ENCODE peak calls at places on chromosomes 11 and 22, in nine cellular contexts. I is Kasumi-1, J is IMR-90, Y is right lobe of liver, C is skeletal muscle cell, X is astrocyte of the spinal cord, L is AG04449, P is epithelial cell of esophagus, Q is AG04450. V is an unnamed sample.

GRCh38 chr11:44270403-44271192 is 39.3 kb downstream of the ALX4 start:
- DNase-seq in I (no peak), J (no peak), C (no peak), Q (no peak), Y (no peak), X (no peak), P (no peak), L (no peak), V (no peak)

GRCh38 chr22:37163618-37164534 is 14.2 kb upstream of the IL2RB start:
- DNase-seq in Y (no peak), Q (no peak), X (no peak), I (no peak), C (no peak), J (no peak), L (no peak), P (no peak), V (no peak)

GRCh38 chr11:93081694-93082093 is 112.2 kb downstream of the MTNR1B start:
- DNase-seq in P (no peak), I (no peak), Y (no peak), X (no peak), Q (no peak), J (no peak), L (no peak), C (no peak), V (no peak)

GRCh38 chr11:35147273-35147672 is 8.3 kb downstream of the CD44 start:
- DNase-seq in C (no peak), L (no peak), P (no peak), J (no peak), Y (no peak), X (peak), Q (no peak), I (no peak), V (no peak)

GRCh38 chr22:29517215-29517908 is 36.2 kb downstream of the THOC5 start:
- DNase-seq in L (no peak), C (no peak), X (no peak), J (no peak), Q (no peak), Y (peak), P (no peak), I (no peak), V (no peak)

GRCh38 chr11:65274734-65275682 is 13.2 kb downstream of the POLA2 start:
- DNase-seq in I (peak), L (peak), J (peak), X (peak), C (peak), Q (peak), P (peak), Y (no peak), V (peak)

GRCh38 chr22:22883090-22883727 is 4.4 kb upstream of the IGLL5 start:
- DNase-seq in Q (no peak), J (no peak), Y (no peak), X (no peak), P (no peak), L (no peak), C (no peak), I (no peak), V (no peak)

GRCh38 chr11:45045692-45046471 is 95.2 kb upstream of the TP53I11 start:
- DNase-seq in L (no peak), P (peak), J (peak), Y (peak), Q (no peak), C (no peak), I (peak), X (peak), V (peak)

GRCh38 chr11:109033627-109034340 is 368.9 kb downstream of the DDX10 start:
- DNase-seq in P (peak), L (peak), C (peak), Q (peak), Y (no peak), J (peak), I (no peak), X (peak), V (peak)

GRCh38 chr11:122983438-122984185 is 2.0 kb upstream of the BSX start:
- DNase-seq in Q (no peak), J (no peak), C (no peak), Y (no peak), X (no peak), I (no peak), L (no peak), P (no peak), V (no peak)

GRCh38 chr11:59281177-59281576 is 68.5 kb upstream of the MPEG1 start:
- DNase-seq in P (no peak), J (no peak), Y (no peak), Q (no peak), L (no peak), I (peak), C (no peak), X (no peak), V (no peak)

GRCh38 chr11:44823006-44823405 is 96.2 kb downstream of the TSPAN18 start:
- DNase-seq in P (no peak), X (no peak), J (no peak), Q (no peak), Y (no peak), I (no peak), C (no peak), L (no peak), V (no peak)

GRCh38 chr11:114622858-114623257 is 27.3 kb upstream of the NXPE4 start:
- DNase-seq in J (no peak), L (no peak), C (no peak), P (no peak), X (no peak), Y (no peak), I (no peak), Q (no peak), V (no peak)

GRCh38 chr11:96098511-96099241 is 174.8 kb upstream of the MTMR2 start:
- DNase-seq in X (peak), Q (no peak), Y (no peak), J (peak), C (no peak), L (no peak), P (peak), I (no peak), V (peak)

GRCh38 chr11:96465537-96465936 is 75.7 kb downstream of the JRKL start:
- DNase-seq in X (no peak), L (no peak), Q (no peak), I (no peak), Y (no peak), P (peak), C (no peak), J (no peak), V (no peak)

GRCh38 chr11:79538775-79539174 is 97.9 kb upstream of the TENM4 start:
- DNase-seq in J (no peak), Y (no peak), C (no peak), I (no peak), Q (no peak), P (peak), X (no peak), L (no peak), V (no peak)

GRCh38 chr11:12556788-12557384 is 117.3 kb upstream of the TEAD1 start:
- DNase-seq in P (peak), X (peak), C (peak), L (peak), J (peak), Y (no peak), Q (peak), I (no peak), V (peak)

GRCh38 chr11:69377029-69377952 is 83.3 kb downstream of the MYEOV start:
- DNase-seq in C (no peak), Y (no peak), Q (no peak), I (no peak), P (peak), X (no peak), L (no peak), J (no peak), V (no peak)

GRCh38 chr11:128174465-128175101 is 412.8 kb downstream of the ETS1 start:
- DNase-seq in P (no peak), C (peak), J (peak), Q (peak), I (no peak), Y (no peak), L (peak), X (peak), V (peak)

GRCh38 chr11:117378966-117379865 is 51.6 kb downstream of the CEP164 start:
- DNase-seq in L (no peak), C (no peak), Y (peak), I (no peak), Q (no peak), X (no peak), P (peak), J (no peak), V (no peak)

GRCh38 chr22:38989461-38989860 is 7.3 kb downstream of the APOBEC3B start:
- DNase-seq in J (no peak), L (no peak), I (no peak), P (no peak), Q (no peak), X (no peak), Y (no peak), C (no peak), V (no peak)

GRCh38 chr11:62103141-62103540 is 20.7 kb upstream of the INCENP start:
- DNase-seq in I (no peak), Y (no peak), L (no peak), X (no peak), J (no peak), Q (no peak), C (no peak), P (no peak), V (no peak)

GRCh38 chr11:110131386-110132123 is 38.4 kb downstream of the ZC3H12C start:
- DNase-seq in J (no peak), X (no peak), L (no peak), Y (no peak), Q (no peak), C (no peak), P (peak), I (no peak), V (no peak)